ENCODE peak calls at places on chromosomes 13 and 19, in five cellular contexts. A, D, Z, B and J are unnamed samples.

GRCh38 chr13:112072531-112073244 is 5.7 kb downstream of the SOX1 start:
- DNase-seq in B (no peak), Z (peak), A (no peak), D (no peak), J (no peak)

GRCh38 chr13:113186061-113186900 is 22.2 kb downstream of the PCID2 start:
- DNase-seq in A (no peak), Z (no peak), B (no peak), D (no peak), J (no peak)

GRCh38 chr13:50375792-50376191 is 360.5 kb downstream of the KCNRG start:
- DNase-seq in D (no peak), B (no peak), Z (no peak), A (no peak), J (no peak)

GRCh38 chr13:100954430-100955361 is 280.1 kb upstream of the TMTC4 start:
- DNase-seq in D (no peak), Z (no peak), A (no peak), B (no peak), J (no peak)

GRCh38 chr13:40342901-40343300 is 323.5 kb downstream of the FOXO1 start:
- DNase-seq in Z (no peak), B (no peak), A (no peak), D (no peak), J (no peak)

GRCh38 chr13:80341771-80342271 is 895 bp upstream of the SPRY2 start:
- DNase-seq in A (peak), D (no peak), Z (peak), B (no peak), J (no peak)

GRCh38 chr13:48531416-48532145 is 1.3 kb downstream of the RCBTB2 start:
- DNase-seq in Z (no peak), D (no peak), A (no peak), B (no peak), J (no peak)

GRCh38 chr13:44236370-44236769 is 137.3 kb upstream of the SERP2 start:
- DNase-seq in A (no peak), Z (no peak), B (no peak), D (no peak), J (no peak)

GRCh38 chr13:61664821-61665705 is 249.4 kb upstream of the PCDH20 start:
- DNase-seq in Z (no peak), B (no peak), A (no peak), D (no peak), J (no peak)

GRCh38 chr19:7699422-7700127 is 2.4 kb downstream of the FCER2 start:
- DNase-seq in D (no peak), A (no peak), B (no peak), Z (no peak), J (no peak)

GRCh38 chr19:19627442-19627715 is 641 bp downstream of the LPAR2 start:
- DNase-seq in D (no peak), A (no peak), B (no peak), Z (no peak), J (no peak)

GRCh38 chr13:113122571-113123225 is at the start of gene F10:
- DNase-seq in Z (peak), A (peak), D (no peak), B (peak), J (no peak)

GRCh38 chr13:33817513-33817842 is 471 bp upstream of the RFC3 start:
- DNase-seq in D (no peak), Z (peak), A (no peak), B (no peak), J (no peak)

GRCh38 chr13:40063743-40064142 is 408.3 kb downstream of the COG6 start:
- DNase-seq in B (no peak), A (no peak), Z (no peak), D (no peak), J (no peak)

GRCh38 chr13:78657699-78658629 is 991 bp downstream of the OBI1 start:
- DNase-seq in Z (peak), B (no peak), D (no peak), A (no peak), J (no peak)

GRCh38 chr13:22801402-22802003 is 379.3 kb upstream of the SGCG start:
- DNase-seq in Z (peak), B (no peak), D (no peak), A (no peak), J (no peak)

GRCh38 chr19:38184815-38185214 is 39.2 kb downstream of the DPF1 start:
- DNase-seq in D (no peak), A (no peak), Z (no peak), B (no peak), J (no peak)

GRCh38 chr13:85819513-85819912 is 20.3 kb upstream of the SLITRK6 start:
- DNase-seq in D (no peak), Z (no peak), A (no peak), B (no peak), J (no peak)

GRCh38 chr13:50948576-50948975 is 39.0 kb downstream of the RNASEH2B start:
- DNase-seq in B (no peak), D (no peak), A (no peak), Z (no peak), J (no peak)

GRCh38 chr19:45047188-45047797 is 8.4 kb downstream of the CLASRP start:
- DNase-seq in A (no peak), Z (no peak), D (no peak), B (no peak), J (no peak)

GRCh38 chr13:74210693-74211393 is 76.6 kb upstream of the KLF12 start:
- DNase-seq in D (no peak), Z (no peak), A (no peak), B (no peak), J (no peak)

GRCh38 chr13:23175920-23176319 is 4.9 kb upstream of the SGCG start:
- DNase-seq in B (no peak), Z (peak), A (no peak), D (no peak), J (no peak)

GRCh38 chr13:39935155-39935554 is 279.7 kb downstream of the COG6 start:
- DNase-seq in B (no peak), Z (no peak), D (no peak), A (no peak), J (no peak)

GRCh38 chr19:5772416-5772815 is 12.1 kb downstream of the PRR22 start:
- DNase-seq in D (no peak), Z (no peak), A (no peak), B (no peak), J (no peak)

DNA sequence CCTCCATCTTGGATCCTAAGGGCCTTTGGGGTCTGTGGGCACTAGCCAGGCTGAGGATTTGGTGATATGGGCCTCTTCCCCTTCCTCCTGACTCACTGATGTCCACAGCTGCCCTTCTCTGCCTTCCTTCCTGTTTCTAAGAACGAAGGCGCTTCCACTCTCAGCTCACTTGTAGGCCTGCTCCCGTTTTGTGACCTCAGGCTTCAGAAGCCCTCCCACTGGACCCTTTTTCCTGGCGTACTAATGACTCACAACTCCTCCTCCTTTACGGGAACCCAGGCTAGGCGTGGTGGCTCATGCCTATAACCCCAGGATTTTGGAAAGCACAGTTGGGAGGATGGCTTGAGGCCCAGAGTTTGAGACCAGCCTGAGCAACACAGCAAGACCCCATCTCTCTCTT is 55.6 kb downstream of the TMED1 start:
- DNase-seq in A (peak), D (peak), B (no peak), Z (no peak), J (no peak)
- TF ChIP-seq POLR2AphosphoS5 in A (peak), D (no peak), B (no peak), Z (no peak), J (no peak)

GRCh38 chr13:98476538-98476966 is 100.4 kb downstream of the STK24 start:
- DNase-seq in A (peak), B (no peak), Z (peak), D (peak), J (peak)
- TF ChIP-seq POLR2AphosphoS5 in A (no peak), B (no peak), Z (no peak), D (peak), J (no peak)

DNA sequence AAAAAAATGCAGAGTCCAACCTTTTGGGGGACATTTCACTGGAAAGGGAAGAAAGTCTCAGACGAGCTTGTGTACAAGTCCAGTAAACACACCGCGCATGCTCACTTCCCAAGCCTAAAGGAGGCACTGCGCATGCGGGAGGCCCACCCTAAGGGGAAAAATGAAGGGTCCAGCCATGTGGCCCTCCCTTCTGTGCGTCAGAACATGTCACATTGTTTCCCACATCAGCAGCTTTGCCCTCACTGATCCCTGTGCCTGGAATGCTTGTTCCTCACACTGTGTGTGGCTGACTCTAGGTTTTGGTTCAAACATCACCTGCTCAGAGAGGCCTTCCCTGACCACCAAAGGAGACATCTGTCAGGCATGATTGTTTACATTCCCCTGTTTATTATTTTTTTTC is 4.4 kb downstream of the ELSPBP1 start:
- DNase-seq in Z (no peak), D (no peak), A (no peak), B (no peak), J (no peak)
- TF ChIP-seq POLR2AphosphoS5 in Z (no peak), D (no peak), A (no peak), B (no peak), J (no peak)

DNA sequence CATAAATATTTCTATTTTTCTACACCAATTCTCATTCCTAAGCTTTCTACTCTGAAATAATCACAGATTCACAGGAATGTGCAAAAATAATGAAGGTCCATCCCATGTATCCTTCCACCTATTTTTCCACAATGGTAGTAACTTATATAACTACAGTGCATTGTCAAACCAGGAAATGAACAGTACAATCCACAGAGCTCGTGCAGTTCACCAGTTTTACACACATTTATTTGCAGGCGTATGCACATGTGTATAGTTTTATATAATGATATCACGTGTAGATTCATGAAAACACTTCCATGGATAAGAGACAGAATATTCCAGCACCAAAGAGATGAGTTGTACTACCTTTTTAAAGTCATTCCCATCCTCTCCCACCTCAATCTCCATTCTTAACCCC is 12.9 kb downstream of the EEF1AKMT1 start:
- DNase-seq in A (no peak), B (no peak), D (no peak), Z (no peak), J (no peak)
- TF ChIP-seq POLR2AphosphoS5 in A (no peak), B (no peak), D (no peak), Z (no peak), J (no peak)

GRCh38 chr13:106756446-106756845 is 188.5 kb upstream of the ARGLU1 start:
- DNase-seq in D (no peak), A (no peak), Z (no peak), B (no peak), J (no peak)

GRCh38 chr13:106752584-106753202 is 184.8 kb upstream of the ARGLU1 start:
- DNase-seq in D (no peak), Z (no peak), A (no peak), B (no peak), J (no peak)

GRCh38 chr13:106755542-106755941 is 187.6 kb upstream of the ARGLU1 start:
- DNase-seq in A (no peak), D (no peak), Z (no peak), B (no peak), J (no peak)

GRCh38 chr13:106753241-106753640 is 185.3 kb upstream of the ARGLU1 start:
- DNase-seq in Z (no peak), A (no peak), D (no peak), B (no peak), J (no peak)
- TF ChIP-seq POLR2AphosphoS5 in Z (no peak), A (no peak), D (no peak), B (no peak), J (no peak)